ENCODE peak calls at places on chromosomes 7 and 10, in five cellular contexts. E is HCT116, V is GM12878, N is SK-N-SH, H is H1. W is an unnamed sample.

GRCh38 chr10:8055420-8056349 is 1.2 kb downstream of the GATA3 start:
- DNase-seq in E (no peak), V (no peak), N (no peak), H (no peak), W (no peak)

GRCh38 chr10:80538481-80539185 is 931 bp downstream of the SH2D4B start:
- DNase-seq in E (no peak), V (no peak), N (no peak), H (no peak), W (no peak)

GRCh38 chr7:97016392-97017196 is 8.0 kb downstream of the DLX5 start:
- DNase-seq in E (no peak), V (no peak), N (peak), H (no peak), W (no peak)

GRCh38 chr10:60123172-60123571 is 216.8 kb upstream of the CCDC6 start:
- DNase-seq in E (peak), V (no peak), N (no peak), H (no peak), W (no peak)

GRCh38 chr10:103678104-103678526 is 177.3 kb downstream of the SH3PXD2A start:
- DNase-seq in E (no peak), V (peak), N (peak), H (no peak), W (no peak)

GRCh38 chr10:71837085-71837827 is 13.8 kb downstream of the PSAP start:
- DNase-seq in E (no peak), V (no peak), N (peak), H (no peak), W (peak)

GRCh38 chr7:35450456-35450855 is 196.6 kb upstream of the TBX20 start:
- DNase-seq in E (no peak), V (no peak), N (no peak), H (no peak), W (no peak)

GRCh38 chr10:16519908-16520861 is 1.5 kb downstream of the C1QL3 start:
- DNase-seq in E (no peak), V (no peak), N (peak), H (no peak), W (no peak)

GRCh38 chr10:42933454-42934340 is 143.2 kb upstream of the RET start:
- DNase-seq in E (no peak), V (no peak), N (peak), H (no peak), W (no peak)

GRCh38 chr7:154858836-154859537 is 143.9 kb downstream of the PAXIP1 start:
- DNase-seq in E (no peak), V (no peak), N (peak), H (no peak), W (no peak)

GRCh38 chr10:70174058-70174741 is 3.9 kb upstream of the SAR1A start:
- DNase-seq in E (no peak), V (no peak), N (no peak), H (no peak), W (no peak)

GRCh38 chr10:92822964-92823363 is 25.4 kb upstream of the EXOC6 start:
- DNase-seq in E (peak), V (no peak), N (no peak), H (no peak), W (peak)

GRCh38 chr10:122233857-122234348 is 37.2 kb upstream of the BTBD16 start:
- DNase-seq in E (no peak), V (no peak), N (peak), H (no peak), W (no peak)

GRCh38 chr10:62388328-62388727 is 14.2 kb downstream of the ZNF365 start:
- DNase-seq in E (peak), V (no peak), N (no peak), H (no peak), W (no peak)

GRCh38 chr10:100370561-100370975 is 23.5 kb downstream of the SCD start:
- DNase-seq in E (peak), V (no peak), N (no peak), H (no peak), W (peak)

GRCh38 chr10:34104829-34105572 is 710.1 kb downstream of the PARD3 start:
- DNase-seq in E (no peak), V (no peak), N (no peak), H (no peak), W (no peak)

GRCh38 chr7:30930621-30931020 is 19.0 kb downstream of the AQP1 start:
- DNase-seq in E (no peak), V (no peak), N (peak), H (no peak), W (no peak)

GRCh38 chr10:4623757-4624420 is 202.1 kb upstream of the AKR1E2 start:
- DNase-seq in E (no peak), V (no peak), N (no peak), H (no peak), W (no peak)

GRCh38 chr10:126905776-126906703 is 812 bp downstream of the DOCK1 start:
- DNase-seq in E (no peak), V (no peak), N (peak), H (no peak), W (peak)

GRCh38 chr7:44273681-44274622 is 51.4 kb downstream of the CAMK2B start:
- DNase-seq in E (no peak), V (no peak), N (no peak), H (no peak), W (no peak)

GRCh38 chr7:44274623-44274975 is 50.8 kb downstream of the CAMK2B start:
- DNase-seq in E (no peak), V (no peak), N (no peak), H (no peak), W (no peak)

GRCh38 chr7:44276571-44277101 is 48.8 kb downstream of the CAMK2B start:
- DNase-seq in E (no peak), V (no peak), N (no peak), H (no peak), W (no peak)

GRCh38 chr7:44275829-44276570 is 49.4 kb downstream of the CAMK2B start:
- DNase-seq in E (no peak), V (no peak), N (peak), H (peak), W (no peak)

DNA sequence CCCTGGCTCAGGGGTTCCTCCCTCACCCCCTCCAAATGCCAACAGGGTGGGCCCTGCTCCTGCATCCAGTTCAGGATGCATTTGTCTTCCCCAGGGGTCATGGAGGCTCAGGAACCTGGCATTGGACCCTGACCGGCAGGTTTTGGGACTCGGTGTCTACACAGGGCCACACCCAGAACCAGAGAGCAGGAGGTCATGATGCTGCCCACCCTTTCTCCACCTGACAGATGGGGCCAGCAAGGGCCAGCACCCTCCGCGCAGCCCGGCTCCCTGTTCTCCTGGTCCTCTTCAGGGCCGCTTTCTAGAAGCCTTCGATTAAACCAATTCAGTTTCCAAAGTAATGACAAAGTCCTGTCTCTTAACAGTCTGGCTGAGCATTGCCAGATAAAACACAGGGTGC is 50.2 kb downstream of the CAMK2B start:
- DNase-seq in E (no peak), V (no peak), N (no peak), H (no peak), W (no peak)
- TF ChIP-seq JUND in E (no peak), V (no peak), N (no peak), H (no peak), W (no peak)

DNA sequence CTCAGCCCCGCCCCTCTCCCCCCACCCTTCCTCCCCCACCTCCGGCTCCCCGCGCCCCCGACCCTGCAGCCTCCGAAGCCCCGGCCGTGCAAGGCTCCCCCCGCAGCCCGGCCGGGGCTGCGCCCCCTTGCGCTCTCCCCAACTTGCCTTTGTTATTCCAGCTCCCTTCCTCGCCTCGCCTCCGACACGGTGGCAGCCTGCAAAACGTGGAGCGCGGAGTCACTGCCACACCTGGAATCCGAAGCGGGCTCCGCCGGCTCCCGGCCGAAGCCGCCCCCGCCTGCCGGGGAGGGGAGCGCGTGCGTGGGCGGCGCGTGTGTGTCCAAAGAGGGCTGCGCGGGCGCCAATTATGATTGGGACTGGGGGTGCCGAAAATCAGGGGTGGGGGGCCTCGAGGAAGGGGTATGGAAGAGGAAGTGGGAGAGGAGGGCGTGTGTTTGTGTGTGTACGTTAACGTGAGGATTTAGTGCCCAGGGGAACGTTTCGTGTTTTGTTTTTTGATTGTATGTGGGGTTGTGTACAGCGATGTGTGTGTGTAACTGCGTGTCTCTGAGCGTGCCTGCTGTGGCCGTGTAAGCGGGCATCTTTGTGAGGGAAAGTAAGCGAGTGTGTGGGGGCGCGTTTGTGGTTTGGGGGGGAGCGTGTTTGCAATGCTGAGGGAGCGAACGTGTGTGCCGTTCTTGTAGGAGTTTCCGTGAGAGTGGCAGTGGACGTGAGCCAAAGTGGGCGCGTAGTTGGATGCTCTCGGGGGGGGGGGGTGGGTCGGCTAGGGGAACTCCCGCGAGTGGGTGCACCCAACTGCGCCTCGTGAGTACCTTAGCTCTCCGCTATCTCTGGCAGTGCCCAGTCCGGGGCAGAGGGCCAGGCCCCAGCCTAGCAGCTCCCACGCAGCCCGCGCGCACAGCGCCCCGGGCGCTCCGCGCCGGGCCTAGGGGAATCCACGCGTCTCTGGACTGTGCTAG is 1.2 kb upstream of the ZMIZ1 start:
- DNase-seq in E (peak), V (no peak), N (peak), H (peak), W (peak)
- TF ChIP-seq JUND in E (no peak), V (peak), N (peak), H (no peak), W (no peak)

GRCh38 chr7:2958416-2959342 is 85.0 kb downstream of the CARD11 start:
- DNase-seq in E (no peak), V (no peak), N (no peak), H (no peak), W (no peak)
- TF ChIP-seq JUND in E (no peak), V (no peak), N (no peak), H (no peak), W (no peak)

DNA sequence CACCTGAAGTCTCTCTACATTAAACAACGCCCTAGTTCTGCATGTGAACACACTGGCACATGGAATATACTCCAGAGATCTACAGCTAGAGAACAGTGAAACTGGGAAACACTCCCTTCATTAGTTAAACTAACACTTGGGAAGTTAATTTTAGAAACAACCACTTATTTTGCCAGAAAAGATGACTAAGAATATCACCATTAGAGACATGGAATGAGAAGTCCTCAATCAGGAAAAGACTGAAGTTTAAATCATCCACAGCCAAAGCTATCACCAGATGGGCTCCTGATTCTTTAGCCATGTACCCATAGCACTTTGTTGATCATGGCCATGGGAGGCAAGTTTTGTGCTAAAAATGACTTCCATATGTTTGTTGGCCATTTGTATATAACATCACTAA is 719.5 kb downstream of the KCNMA1 start:
- DNase-seq in E (no peak), V (no peak), N (no peak), H (no peak), W (no peak)
- TF ChIP-seq JUND in E (no peak), V (no peak), N (no peak), H (no peak), W (no peak)

GRCh38 chr7:70765651-70766050 is 366.3 kb upstream of the GALNT17 start:
- DNase-seq in E (no peak), V (no peak), N (no peak), H (no peak), W (no peak)

GRCh38 chr7:70762697-70763096 is 369.2 kb upstream of the GALNT17 start:
- DNase-seq in E (no peak), V (no peak), N (peak), H (no peak), W (peak)

GRCh38 chr7:70766109-70766508 is 365.8 kb upstream of the GALNT17 start:
- DNase-seq in E (no peak), V (no peak), N (no peak), H (no peak), W (no peak)

GRCh38 chr7:70764701-70765208 is 367.2 kb upstream of the GALNT17 start:
- DNase-seq in E (no peak), V (no peak), N (no peak), H (no peak), W (no peak)

GRCh38 chr7:70764004-70764691 is 367.8 kb upstream of the GALNT17 start:
- DNase-seq in E (no peak), V (peak), N (no peak), H (no peak), W (no peak)
- TF ChIP-seq JUND in E (no peak), V (no peak), N (no peak), H (no peak), W (no peak)

DNA sequence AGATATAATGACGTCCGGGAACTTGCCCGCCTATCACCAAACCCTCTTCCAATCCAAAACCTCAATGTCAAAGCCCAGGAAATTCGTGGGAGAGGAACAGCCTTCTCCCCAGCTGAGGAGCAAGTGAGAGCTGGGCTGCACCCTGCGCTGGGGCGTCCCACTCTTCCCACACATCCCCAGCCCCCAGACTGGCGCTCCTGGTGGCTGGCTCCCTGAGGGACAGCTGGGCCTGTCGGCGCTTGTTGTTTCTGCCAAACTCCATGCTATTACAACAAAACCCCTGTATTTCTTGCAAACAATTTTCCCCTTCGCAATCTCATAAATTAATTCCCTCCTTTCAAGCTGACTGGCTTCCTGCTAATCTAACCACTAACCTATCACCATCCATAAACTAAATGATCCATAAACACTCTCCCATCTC is 53.0 kb downstream of the GRID1 start:
- DNase-seq in E (no peak), V (no peak), N (no peak), H (no peak), W (no peak)
- TF ChIP-seq JUND in E (no peak), V (no peak), N (no peak), H (no peak), W (no peak)

DNA sequence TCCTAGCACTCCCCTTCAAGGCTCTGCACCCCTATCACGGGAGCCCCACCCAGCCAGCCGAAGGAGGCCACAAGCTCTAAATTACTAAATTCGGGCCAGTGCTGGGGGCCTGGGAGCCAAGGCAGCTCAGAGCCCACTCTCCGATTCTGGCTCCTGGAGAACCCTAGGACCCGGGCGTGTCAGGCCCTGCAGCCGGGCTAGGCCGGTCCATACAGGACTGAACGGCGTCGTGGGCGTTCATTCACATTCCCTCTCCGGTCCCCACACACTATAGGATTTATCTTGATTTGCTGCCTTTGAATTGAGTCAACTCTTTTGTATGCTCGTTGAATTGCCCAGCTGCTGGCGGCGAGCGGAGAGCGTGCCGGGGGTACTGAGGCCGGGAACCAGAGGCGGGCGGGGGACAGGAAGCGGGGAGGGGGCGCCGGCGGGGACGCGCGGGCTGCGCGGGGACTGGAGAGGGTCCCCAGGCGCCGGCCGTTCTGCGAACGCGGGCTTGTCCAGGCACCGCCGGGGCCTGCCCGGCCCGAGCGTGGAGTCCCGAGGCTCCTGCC is 1.1 kb upstream of the ELFN1 start:
- DNase-seq in E (no peak), V (no peak), N (peak), H (no peak), W (no peak)
- TF ChIP-seq JUND in E (no peak), V (no peak), N (no peak), H (no peak), W (no peak)

GRCh38 chr7:46685051-46685450 is 764.0 kb upstream of the IGFBP3 start:
- DNase-seq in E (no peak), V (no peak), N (no peak), H (no peak), W (no peak)
- TF ChIP-seq JUND in E (no peak), V (no peak), N (no peak), H (no peak), W (no peak)

GRCh38 chr10:132788180-132788830 is 2.4 kb upstream of the NKX6-2 start:
- DNase-seq in E (no peak), V (no peak), N (peak), H (no peak), W (no peak)
- TF ChIP-seq JUND in E (no peak), V (no peak), N (no peak), H (no peak), W (no peak)

GRCh38 chr10:117936136-117936535 is 110.6 kb downstream of the RAB11FIP2 start:
- DNase-seq in E (no peak), V (no peak), N (no peak), H (no peak), W (no peak)
- TF ChIP-seq JUND in E (no peak), V (no peak), N (no peak), H (no peak), W (no peak)

W was measured in T47D.